ENCODE peak calls at places on chromosomes 2 and 18, in five cellular contexts. K is GM23338, D is A549, N is SK-N-SH, E is K562. M is an unnamed sample.

GRCh38 chr18:48902856-48903601 is 47.7 kb downstream of the SMAD7 start:
- DNase-seq in K (no peak), D (no peak), N (no peak), E (no peak), M (no peak)

GRCh38 chr2:28880193-28880592 is 10.1 kb upstream of the TRMT61B start:
- DNase-seq in K (no peak), D (no peak), N (no peak), E (no peak), M (no peak)

GRCh38 chr2:51516667-51517066 is 484.7 kb upstream of the NRXN1 start:
- DNase-seq in K (no peak), D (no peak), N (no peak), E (no peak), M (no peak)

GRCh38 chr2:133841905-133842304 is 273.6 kb upstream of the NCKAP5 start:
- DNase-seq in K (no peak), D (no peak), N (no peak), E (no peak), M (no peak)

GRCh38 chr2:189116984-189117383 is 62.6 kb downstream of the COL5A2 start:
- DNase-seq in K (no peak), D (no peak), N (no peak), E (no peak), M (no peak)

GRCh38 chr2:199261936-199262335 is 195.8 kb downstream of the SATB2 start:
- DNase-seq in K (no peak), D (no peak), N (no peak), E (no peak), M (no peak)

GRCh38 chr18:46660955-46661749 is 4.1 kb upstream of the LOXHD1 start:
- DNase-seq in K (peak; percentile 71), D (no peak), N (peak; percentile 48), E (no peak), M (no peak)

GRCh38 chr18:30465131-30465530 is 577.4 kb downstream of the DSC3 start:
- DNase-seq in K (no peak), D (no peak), N (no peak), E (no peak), M (no peak)

DNA sequence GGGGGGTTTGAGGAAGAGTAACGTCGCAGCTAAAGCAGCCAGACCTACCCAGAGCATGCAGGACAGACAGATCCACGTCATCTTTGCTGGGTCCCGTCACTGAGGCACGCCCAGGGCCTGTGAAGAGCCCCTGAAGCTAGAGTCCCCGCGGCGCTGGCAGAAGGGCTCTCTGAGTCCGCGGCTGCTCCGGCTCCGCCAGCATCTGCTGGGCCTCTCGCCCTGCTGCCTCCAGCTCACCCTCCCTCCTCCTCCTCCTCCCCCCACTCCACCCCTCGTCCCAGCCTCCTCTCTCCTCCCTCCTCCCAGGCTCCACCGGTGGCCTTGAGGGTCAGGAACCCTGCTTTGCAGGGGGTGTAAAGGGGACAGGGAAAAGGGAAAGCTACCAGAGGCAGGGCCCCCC is at the start of gene TNS1:
- DNase-seq in K (peak; percentile 50), D (no peak), N (peak; percentile 73), E (no peak), M (no peak)
- TF ChIP-seq REST in K (no peak), D (no peak), N (no peak), E (no peak), M (no peak)

DNA sequence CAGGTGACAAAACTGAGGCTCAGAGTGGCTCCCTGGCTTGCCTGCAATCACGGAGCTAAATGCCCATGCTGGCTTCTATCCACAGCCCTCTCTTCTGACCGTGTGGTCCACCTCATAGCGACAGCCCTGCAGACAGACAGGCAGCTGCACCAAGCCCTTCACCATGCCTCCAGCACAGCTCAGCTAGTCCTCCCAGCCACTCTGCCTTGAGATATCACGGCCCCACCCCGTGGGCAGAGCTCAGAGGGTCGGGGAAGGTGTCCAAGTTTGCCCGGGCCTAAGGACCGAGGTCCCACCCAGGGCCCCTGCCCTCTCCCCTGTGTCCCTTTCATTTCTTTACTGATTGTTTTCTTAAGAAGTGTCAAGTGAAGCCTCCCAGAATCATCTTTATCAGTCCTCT is 128.2 kb upstream of the GLI2 start:
- DNase-seq in K (no peak), D (no peak), N (no peak), E (no peak), M (no peak)
- TF ChIP-seq REST in K (no peak), D (no peak), N (no peak), E (no peak), M (no peak)

GRCh38 chr2:240141736-240142135 is 1.3 kb upstream of the OTOS start:
- DNase-seq in K (no peak), D (no peak), N (no peak), E (no peak), M (no peak)

GRCh38 chr2:240139011-240139441 is 1.4 kb downstream of the OTOS start:
- DNase-seq in K (no peak), D (no peak), N (no peak), E (no peak), M (no peak)

GRCh38 chr2:240139666-240140393 is 628 bp downstream of the OTOS start:
- DNase-seq in K (peak; percentile 64), D (no peak), N (no peak), E (no peak), M (no peak)

GRCh38 chr2:240140920-240141319 is 462 bp upstream of the OTOS start:
- DNase-seq in K (no peak), D (no peak), N (no peak), E (no peak), M (no peak)

DNA sequence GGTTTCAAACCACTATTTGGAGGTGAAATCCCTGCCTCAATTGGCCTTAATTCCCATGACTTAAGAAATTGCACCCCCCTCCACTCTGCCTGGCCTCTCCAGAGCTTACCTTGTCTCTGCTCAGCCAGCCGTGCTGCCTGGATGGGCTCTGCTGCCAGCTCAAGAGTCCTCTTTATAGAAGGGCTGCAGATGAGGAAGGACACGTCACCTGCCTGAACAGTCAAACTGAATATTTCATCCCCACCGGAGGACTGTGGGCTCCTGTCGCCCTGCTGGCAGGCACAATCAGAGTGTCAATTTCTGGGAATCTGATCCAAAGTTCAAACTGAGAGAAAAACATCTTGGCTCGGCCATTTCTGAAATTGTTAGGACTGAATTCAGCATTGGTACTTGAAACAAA is at the start of gene OTOS:
- DNase-seq in K (no peak), D (no peak), N (no peak), E (no peak), M (no peak)
- TF ChIP-seq REST in K (no peak), D (no peak), N (no peak), E (no peak), M (no peak)

DNA sequence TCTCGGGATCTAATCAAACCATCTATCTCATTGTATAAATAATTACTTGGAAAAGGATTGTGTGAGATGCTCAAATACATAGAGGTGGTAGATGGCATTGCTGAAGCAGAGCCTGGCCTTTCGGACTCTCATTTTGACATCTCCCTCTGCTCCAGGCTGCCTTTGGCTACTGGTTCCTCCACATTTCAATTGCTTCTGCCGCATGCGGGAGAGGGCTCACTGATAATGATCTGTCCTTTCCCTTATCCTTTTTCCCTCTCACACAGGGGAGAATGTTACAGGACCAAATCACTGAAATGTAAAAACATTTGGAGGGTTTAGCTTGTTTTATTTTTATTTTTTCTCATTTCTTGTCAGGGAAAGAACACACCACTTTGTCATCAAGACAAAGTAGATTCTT is 380.6 kb upstream of the UBE2E3 start:
- DNase-seq in K (no peak), D (no peak), N (peak; percentile 7), E (no peak), M (no peak)
- TF ChIP-seq REST in K (no peak), D (no peak), N (no peak), E (no peak), M (no peak)

DNA sequence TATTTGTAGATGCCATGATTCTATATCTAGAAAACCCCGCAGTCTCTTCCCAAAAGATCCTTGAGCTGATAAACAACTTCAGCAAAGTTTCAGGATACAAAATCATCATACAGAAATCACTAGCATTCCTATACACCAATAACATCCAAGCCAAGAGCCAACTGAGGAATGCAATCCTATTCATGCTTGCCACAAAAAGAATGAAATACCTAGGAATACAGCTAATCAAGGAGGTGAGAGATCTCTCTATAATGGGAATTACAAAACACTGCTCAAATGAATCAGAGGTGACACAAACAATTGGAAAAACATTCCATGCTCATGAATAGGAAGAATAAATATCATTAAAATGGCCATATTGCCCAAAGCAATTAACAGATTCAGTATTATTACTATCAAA is 551.4 kb upstream of the SLC39A10 start:
- DNase-seq in K (no peak), D (no peak), N (no peak), E (no peak), M (no peak)
- TF ChIP-seq REST in K (no peak), D (no peak), N (no peak), E (no peak), M (no peak)

GRCh38 chr2:178895171-178895570 is 87.9 kb upstream of the TTN start:
- DNase-seq in K (no peak), D (no peak), N (no peak), E (no peak), M (no peak)
- TF ChIP-seq REST in K (no peak), D (no peak), N (no peak), E (no peak), M (no peak)

GRCh38 chr2:75587954-75588587 is 27.3 kb upstream of the EVA1A start:
- DNase-seq in K (no peak), D (no peak), N (no peak), E (no peak), M (no peak)
- TF ChIP-seq REST in K (no peak), D (no peak), N (no peak), E (no peak), M (no peak)